ENCODE peak calls at places on chromosomes 12 and 14, in ten cellular contexts. Q is cardiac muscle cell; Y is fibroblast of lung; H is stimulated activated CD4-positive, alpha-beta T cell treated with anti-CD3 and anti-CD28 coated beads, Interleukin-4, amount 100 ng/mL, for 48 hours; S is transverse colon; E is AG04450; D is activated CD4-positive, CD25-positive, alpha-beta regulatory T cell; K is PC-9; A is astrocyte of the spinal cord; I is SW 1271. C is an unnamed sample.

GRCh38 chr12:68180792-68181744 is 21.5 kb upstream of the IFNG start:
- DNase-seq in K (no peak), A (no peak), E (no peak), Y (peak; percentile 20), I (no peak), D (no peak), Q (no peak), H (no peak), S (no peak), C (no peak)

GRCh38 chr12:124915249-124916236 is 1.1 kb upstream of the UBC start:
- DNase-seq in A (no peak), E (no peak), Q (peak; percentile 54), I (no peak), S (peak; percentile 73), K (peak; percentile 66), Y (no peak), H (no peak), D (no peak), C (no peak)

GRCh38 chr14:68241862-68242490 is 422.4 kb downstream of the RAD51B start:
- DNase-seq in A (no peak), K (no peak), D (no peak), S (no peak), E (no peak), Q (no peak), H (no peak), I (no peak), Y (no peak), C (no peak)

GRCh38 chr14:22314183-22314820 is 274.7 kb downstream of the DAD1 start:
- DNase-seq in K (no peak), I (peak; percentile 75), S (no peak), A (peak; percentile 63), E (no peak), D (no peak), H (no peak), Y (peak; percentile 46), Q (peak; percentile 58), C (peak; percentile 26)

GRCh38 chr14:100146548-100147091 is 12.8 kb downstream of the DEGS2 start:
- DNase-seq in I (no peak), E (no peak), Q (no peak), A (no peak), H (no peak), S (peak; percentile 67), D (no peak), K (no peak), Y (no peak), C (no peak)

GRCh38 chr12:70221626-70222025 is 21.6 kb upstream of the CNOT2 start:
- DNase-seq in K (no peak), D (no peak), S (no peak), I (no peak), Y (no peak), E (no peak), Q (no peak), A (no peak), H (no peak), C (no peak)

GRCh38 chr14:76777721-76778120 is 16.5 kb downstream of the VASH1 start:
- DNase-seq in E (no peak), Y (no peak), S (no peak), D (no peak), K (no peak), H (no peak), I (no peak), A (no peak), Q (no peak), C (no peak)

GRCh38 chr14:76326918-76327689 is 48.8 kb upstream of the ESRRB start:
- DNase-seq in H (no peak), I (no peak), E (no peak), Y (no peak), D (no peak), S (no peak), Q (no peak), K (no peak), A (no peak), C (no peak)

GRCh38 chr14:65772901-65773574 is 360.5 kb downstream of the FUT8 start:
- DNase-seq in D (no peak), K (no peak), I (no peak), Y (peak; percentile 46), E (no peak), H (no peak), S (no peak), Q (no peak), A (no peak), C (no peak)

GRCh38 chr14:51044961-51045360 is 49.9 kb downstream of the TRIM9 start:
- DNase-seq in I (no peak), Y (no peak), E (no peak), A (no peak), D (no peak), H (no peak), Q (no peak), S (no peak), K (no peak), C (no peak)

GRCh38 chr12:6866920-6867406 is 368 bp upstream of the TPI1 start:
- DNase-seq in S (no peak), K (no peak), H (no peak), I (no peak), D (no peak), E (no peak), A (no peak), Q (no peak), Y (no peak), C (no peak)

C was measured in GM18507.